ENCODE peak calls at places on chromosomes 5 and 9, in six cellular contexts. I is dorsolateral prefrontal cortex, V is right cardiac atrium, W is foreskin fibroblast, M is HCEC 1CT, J is HT1080. E is an unnamed sample.

GRCh38 chr5:59789894-59790293 is 103.6 kb downstream of the PDE4D start:
- DNase-seq in M (no peak), J (no peak), I (no peak), V (no peak), W (no peak), E (no peak)

GRCh38 chr5:72557147-72557501 is 49.9 kb upstream of the ZNF366 start:
- DNase-seq in J (no peak), V (no peak), I (peak), M (no peak), W (no peak), E (no peak)

GRCh38 chr5:155699385-155699784 is 627.6 kb upstream of the SGCD start:
- DNase-seq in I (no peak), V (no peak), J (no peak), M (no peak), W (no peak), E (no peak)

GRCh38 chr5:135458921-135459331 is 6.8 kb upstream of the TIFAB start:
- DNase-seq in J (no peak), W (peak), I (no peak), V (peak), M (no peak), E (no peak)

GRCh38 chr5:37722236-37723146 is 117.3 kb downstream of the GDNF start:
- DNase-seq in I (no peak), J (peak), M (peak), W (peak), V (no peak), E (no peak)

GRCh38 chr9:134208310-134208841 is 44.0 kb upstream of the RNU6ATAC start:
- DNase-seq in I (no peak), J (no peak), M (no peak), V (peak), W (peak), E (no peak)

GRCh38 chr5:112417931-112418358 is 1.1 kb downstream of the EPB41L4A start:
- DNase-seq in M (no peak), J (no peak), I (peak), V (peak), W (peak), E (no peak)

GRCh38 chr5:130514984-130515690 is 610.9 kb downstream of the CHSY3 start:
- DNase-seq in J (peak), V (no peak), M (peak), I (no peak), W (peak), E (no peak)

GRCh38 chr9:3845549-3845948 is 319.7 kb upstream of the RFX3 start:
- DNase-seq in M (no peak), I (no peak), W (no peak), V (no peak), J (no peak), E (no peak)

GRCh38 chr5:74241751-74242140 is 398.8 kb downstream of the ENC1 start:
- DNase-seq in J (peak), V (no peak), I (no peak), M (peak), W (peak), E (no peak)

GRCh38 chr9:124259273-124260078 is 1.7 kb downstream of the NEK6 start:
- DNase-seq in V (peak), W (peak), J (peak), M (peak), I (no peak), E (no peak)

GRCh38 chr5:149615976-149616375 is 34.7 kb downstream of the ARHGEF37 start:
- DNase-seq in W (peak), J (no peak), V (no peak), I (no peak), M (no peak), E (no peak)

GRCh38 chr5:5017827-5018559 is 122.1 kb upstream of the ADAMTS16 start:
- DNase-seq in J (peak), M (no peak), I (no peak), V (no peak), W (peak), E (no peak)

GRCh38 chr5:168401880-168402279 is 84.4 kb upstream of the RARS1 start:
- DNase-seq in I (no peak), W (no peak), J (no peak), M (no peak), V (no peak), E (no peak)

GRCh38 chr9:92970467-92970923 is 23.2 kb downstream of the FGD3 start:
- DNase-seq in I (no peak), W (no peak), J (peak), V (no peak), M (no peak), E (no peak)

GRCh38 chr9:99173570-99174504 is 47.9 kb downstream of the ALG2 start:
- DNase-seq in M (no peak), W (no peak), J (peak), I (no peak), V (no peak), E (no peak)

GRCh38 chr5:118952992-118953651 is 35.2 kb downstream of the DTWD2 start:
- DNase-seq in V (no peak), W (peak), J (peak), I (no peak), M (no peak), E (no peak)

GRCh38 chr9:130896233-130897012 is at the start of gene QRFP:
- DNase-seq in J (no peak), I (no peak), M (no peak), V (no peak), W (no peak), E (no peak)

GRCh38 chr9:127567898-127568617 is 44.0 kb upstream of the STXBP1 start:
- DNase-seq in W (no peak), M (no peak), J (no peak), V (no peak), I (no peak), E (no peak)

GRCh38 chr5:178839319-178839704 is 20.4 kb upstream of the ZNF354B start:
- DNase-seq in I (peak), M (no peak), J (no peak), V (peak), W (no peak), E (no peak)

GRCh38 chr5:168314735-168315411 is 23.4 kb downstream of the WWC1 start:
- DNase-seq in V (no peak), W (peak), M (peak), I (no peak), J (peak), E (no peak)

GRCh38 chr9:126842977-126843799 is 17.3 kb upstream of the ZBTB34 start:
- DNase-seq in V (no peak), M (no peak), I (peak), W (no peak), J (no peak), E (no peak)

GRCh38 chr5:11048760-11049159 is 287.7 kb upstream of the DAP start:
- DNase-seq in W (no peak), M (no peak), I (no peak), J (no peak), V (no peak), E (no peak)

GRCh38 chr5:78367318-78367991 is 7.0 kb downstream of the SCAMP1 start:
- DNase-seq in I (no peak), V (no peak), W (no peak), J (no peak), M (peak), E (no peak)

GRCh38 chr9:87587864-87588263 is 90.2 kb downstream of the DAPK1 start:
- DNase-seq in W (no peak), I (no peak), M (no peak), V (no peak), J (no peak), E (no peak)

GRCh38 chr9:16652511-16653101 is 217.9 kb downstream of the BNC2 start:
- DNase-seq in J (no peak), I (no peak), W (no peak), V (no peak), M (peak), E (no peak)

GRCh38 chr5:54793612-54794436 is 191.6 kb downstream of the ESM1 start:
- DNase-seq in I (no peak), V (no peak), J (no peak), W (peak), M (peak), E (no peak)